ENCODE peak calls at places on chromosomes 6 and 20, in four cellular contexts. One of them, this sample, is unnamed.

GRCh38 chr20:38888059-38888831 is 38.0 kb upstream of the FAM83D start:
- DNase-seq in midbrain: peak; percentile 71
- DNase-seq in CD8-positive, alpha-beta T cell: no peak
- DNase-seq in HT1080: no peak
- DNase-seq in this sample: no peak

GRCh38 chr20:40814328-40814960 is 125.4 kb upstream of the MAFB start:
- DNase-seq in midbrain: no peak
- DNase-seq in CD8-positive, alpha-beta T cell: no peak
- DNase-seq in HT1080: no peak
- DNase-seq in this sample: no peak

GRCh38 chr6:72748759-72749158 is 126.9 kb downstream of the KCNQ5 start:
- DNase-seq in midbrain: no peak
- DNase-seq in CD8-positive, alpha-beta T cell: no peak
- DNase-seq in HT1080: peak; percentile 93
- DNase-seq in this sample: no peak

GRCh38 chr6:91812596-91813274 is 1225.9 kb upstream of the MAP3K7 start:
- DNase-seq in midbrain: no peak
- DNase-seq in CD8-positive, alpha-beta T cell: no peak
- DNase-seq in HT1080: peak; percentile 32
- DNase-seq in this sample: no peak

GRCh38 chr6:148304976-148305375 is 37.7 kb upstream of the SASH1 start:
- DNase-seq in midbrain: no peak
- DNase-seq in CD8-positive, alpha-beta T cell: no peak
- DNase-seq in HT1080: peak; percentile 68
- DNase-seq in this sample: no peak

GRCh38 chr6:125203395-125203794 is 49.8 kb downstream of the TPD52L1 start:
- DNase-seq in midbrain: no peak
- DNase-seq in CD8-positive, alpha-beta T cell: no peak
- DNase-seq in HT1080: no peak
- DNase-seq in this sample: no peak

GRCh38 chr20:25195962-25196700 is 619 bp downstream of the ENTPD6 start:
- DNase-seq in midbrain: no peak
- DNase-seq in CD8-positive, alpha-beta T cell: peak; percentile 21
- DNase-seq in HT1080: peak; percentile 34
- DNase-seq in this sample: peak; percentile 83

GRCh38 chr6:170313716-170314295 is 7.2 kb downstream of the FAM120B start:
- DNase-seq in midbrain: no peak
- DNase-seq in CD8-positive, alpha-beta T cell: no peak
- DNase-seq in HT1080: no peak
- DNase-seq in this sample: no peak

GRCh38 chr6:137247724-137248123 is 28.5 kb upstream of the IFNGR1 start:
- DNase-seq in midbrain: no peak
- DNase-seq in CD8-positive, alpha-beta T cell: no peak
- DNase-seq in HT1080: no peak
- DNase-seq in this sample: no peak

GRCh38 chr6:11769816-11770545 is 8.6 kb downstream of the ADTRP start:
- DNase-seq in midbrain: no peak
- DNase-seq in CD8-positive, alpha-beta T cell: no peak
- DNase-seq in HT1080: peak; percentile 66
- DNase-seq in this sample: no peak

GRCh38 chr6:30828027-30828962 is 56.0 kb upstream of the DDR1 start:
- DNase-seq in midbrain: peak; percentile 91
- DNase-seq in CD8-positive, alpha-beta T cell: peak; percentile 78
- DNase-seq in HT1080: peak; percentile 90
- DNase-seq in this sample: peak; percentile 95

GRCh38 chr20:56003966-56004365 is 1.4 kb downstream of the CBLN4 start:
- DNase-seq in midbrain: no peak
- DNase-seq in CD8-positive, alpha-beta T cell: no peak
- DNase-seq in HT1080: no peak
- DNase-seq in this sample: peak; percentile 59

GRCh38 chr6:1240766-1241165 is 71.1 kb upstream of the FOXQ1 start:
- DNase-seq in midbrain: no peak
- DNase-seq in CD8-positive, alpha-beta T cell: no peak
- DNase-seq in HT1080: peak; percentile 17
- DNase-seq in this sample: no peak

GRCh38 chr6:74075323-74075722 is 379.3 kb downstream of the CD109 start:
- DNase-seq in midbrain: no peak
- DNase-seq in CD8-positive, alpha-beta T cell: no peak
- DNase-seq in HT1080: no peak
- DNase-seq in this sample: peak; percentile 2

GRCh38 chr6:37860226-37860839 is 40.8 kb downstream of the ZFAND3 start:
- DNase-seq in midbrain: peak; percentile 25
- DNase-seq in CD8-positive, alpha-beta T cell: no peak
- DNase-seq in HT1080: peak; percentile 13
- DNase-seq in this sample: peak; percentile 24

GRCh38 chr20:20505554-20505953 is 137.7 kb downstream of the INSM1 start:
- DNase-seq in midbrain: no peak
- DNase-seq in CD8-positive, alpha-beta T cell: no peak
- DNase-seq in HT1080: no peak
- DNase-seq in this sample: no peak

GRCh38 chr6:30325150-30325872 is 1.4 kb upstream of the TRIM39 start:
- DNase-seq in midbrain: no peak
- DNase-seq in CD8-positive, alpha-beta T cell: peak; percentile 92
- DNase-seq in HT1080: no peak
- DNase-seq in this sample: peak; percentile 34

GRCh38 chr6:113995632-113996031 is 24.7 kb upstream of the HDAC2 start:
- DNase-seq in midbrain: peak; percentile 78
- DNase-seq in CD8-positive, alpha-beta T cell: no peak
- DNase-seq in HT1080: peak; percentile 94
- DNase-seq in this sample: peak; percentile 78

GRCh38 chr6:9659848-9660247 is 755.0 kb downstream of the TFAP2A start:
- DNase-seq in midbrain: no peak
- DNase-seq in CD8-positive, alpha-beta T cell: no peak
- DNase-seq in HT1080: no peak
- DNase-seq in this sample: no peak

GRCh38 chr6:128954308-128955043 is 71.5 kb downstream of the LAMA2 start:
- DNase-seq in midbrain: no peak
- DNase-seq in CD8-positive, alpha-beta T cell: no peak
- DNase-seq in HT1080: no peak
- DNase-seq in this sample: no peak

GRCh38 chr6:19812512-19813119 is 24.6 kb upstream of the ID4 start:
- DNase-seq in midbrain: peak; percentile 26
- DNase-seq in CD8-positive, alpha-beta T cell: no peak
- DNase-seq in HT1080: no peak
- DNase-seq in this sample: no peak

GRCh38 chr6:145704153-145704781 is 31.1 kb downstream of the EPM2A start:
- DNase-seq in midbrain: no peak
- DNase-seq in CD8-positive, alpha-beta T cell: no peak
- DNase-seq in HT1080: no peak
- DNase-seq in this sample: no peak

GRCh38 chr20:43921227-43921780 is 6.7 kb downstream of the TOX2 start:
- DNase-seq in midbrain: no peak
- DNase-seq in CD8-positive, alpha-beta T cell: no peak
- DNase-seq in HT1080: no peak
- DNase-seq in this sample: no peak

GRCh38 chr6:166944666-166945256 is 11.6 kb downstream of the RNASET2 start:
- DNase-seq in midbrain: no peak
- DNase-seq in CD8-positive, alpha-beta T cell: no peak
- DNase-seq in HT1080: no peak
- DNase-seq in this sample: no peak

GRCh38 chr6:38218235-38218634 is 398.7 kb downstream of the ZFAND3 start:
- DNase-seq in midbrain: no peak
- DNase-seq in CD8-positive, alpha-beta T cell: no peak
- DNase-seq in HT1080: no peak
- DNase-seq in this sample: no peak

GRCh38 chr6:164570791-164571190 is 738.6 kb downstream of the C6orf118 start:
- DNase-seq in midbrain: no peak
- DNase-seq in CD8-positive, alpha-beta T cell: no peak
- DNase-seq in HT1080: no peak
- DNase-seq in this sample: no peak

GRCh38 chr6:4270799-4271198 is 135.4 kb upstream of the ECI2 start:
- DNase-seq in midbrain: no peak
- DNase-seq in CD8-positive, alpha-beta T cell: no peak
- DNase-seq in HT1080: peak; percentile 37
- DNase-seq in this sample: no peak

GRCh38 chr20:47038581-47039560 is 144.2 kb downstream of the EYA2 start:
- DNase-seq in midbrain: no peak
- DNase-seq in CD8-positive, alpha-beta T cell: no peak
- DNase-seq in HT1080: no peak
- DNase-seq in this sample: no peak

GRCh38 chr20:46999821-47000465 is 105.3 kb downstream of the EYA2 start:
- DNase-seq in midbrain: no peak
- DNase-seq in CD8-positive, alpha-beta T cell: no peak
- DNase-seq in HT1080: no peak
- DNase-seq in this sample: peak; percentile 37

GRCh38 chr20:45343867-45344721 is 4.1 kb downstream of the SDC4 start:
- DNase-seq in midbrain: peak; percentile 57
- DNase-seq in CD8-positive, alpha-beta T cell: no peak
- DNase-seq in HT1080: peak; percentile 94
- DNase-seq in this sample: peak; percentile 62

GRCh38 chr6:40349092-40349491 is 238.1 kb downstream of the LRFN2 start:
- DNase-seq in midbrain: no peak
- DNase-seq in CD8-positive, alpha-beta T cell: no peak
- DNase-seq in HT1080: peak; percentile 85
- DNase-seq in this sample: no peak

GRCh38 chr6:121811106-121811505 is 375.7 kb downstream of the GJA1 start:
- DNase-seq in midbrain: no peak
- DNase-seq in CD8-positive, alpha-beta T cell: no peak
- DNase-seq in HT1080: no peak
- DNase-seq in this sample: no peak

GRCh38 chr6:10355115-10355702 is 59.7 kb downstream of the TFAP2A start:
- DNase-seq in midbrain: no peak
- DNase-seq in CD8-positive, alpha-beta T cell: no peak
- DNase-seq in HT1080: no peak
- DNase-seq in this sample: no peak

GRCh38 chr20:58018590-58018989 is 209.9 kb downstream of the ANKRD60 start:
- DNase-seq in midbrain: no peak
- DNase-seq in CD8-positive, alpha-beta T cell: no peak
- DNase-seq in HT1080: no peak
- DNase-seq in this sample: no peak

GRCh38 chr6:39140556-39141191 is 25.7 kb upstream of the SAYSD1 start:
- DNase-seq in midbrain: no peak
- DNase-seq in CD8-positive, alpha-beta T cell: no peak
- DNase-seq in HT1080: no peak
- DNase-seq in this sample: peak; percentile 7

GRCh38 chr20:57092112-57092899 is 174.1 kb downstream of the BMP7 start:
- DNase-seq in midbrain: peak; percentile 76
- DNase-seq in CD8-positive, alpha-beta T cell: peak; percentile 47
- DNase-seq in HT1080: peak; percentile 38
- DNase-seq in this sample: peak; percentile 63

This sample was measured in thyroid gland.